ENCODE peak calls at places on chromosomes 11 and 22, in eight cellular contexts. T, K, B, A, S, N, U and I are unnamed samples.

GRCh38 chr22:27572267-27572666 is 229.3 kb downstream of the MN1 start:
- DNase-seq in N (no peak), S (no peak), K (no peak), B (no peak), T (no peak), U (no peak), A (no peak), I (no peak)

GRCh38 chr22:27447316-27447715 is 354.2 kb downstream of the MN1 start:
- DNase-seq in A (no peak), U (no peak), T (no peak), S (no peak), B (no peak), K (no peak), N (no peak), I (no peak)

GRCh38 chr22:49238181-49239141 is 589.2 kb downstream of the BRD1 start:
- DNase-seq in N (no peak), S (no peak), K (no peak), A (no peak), T (no peak), B (no peak), U (peak; percentile 32), I (peak; percentile 75)

GRCh38 chr11:64343740-64344133 is 3.7 kb downstream of the CCDC88B start:
- DNase-seq in U (no peak), K (peak; percentile 44), B (peak; percentile 79), N (no peak), T (no peak), S (no peak), A (peak; percentile 38), I (no peak)

GRCh38 chr11:129819237-129819636 is 3.6 kb downstream of the TMEM45B start:
- DNase-seq in B (no peak), U (no peak), T (no peak), A (no peak), K (no peak), S (no peak), N (no peak), I (no peak)

GRCh38 chr11:32333335-32333991 is 101.9 kb downstream of the WT1 start:
- DNase-seq in U (peak; percentile 66), N (no peak), B (peak; percentile 56), T (peak; percentile 72), A (peak; percentile 55), S (no peak), K (peak; percentile 63), I (no peak)

GRCh38 chr22:21984793-21985192 is 2.2 kb upstream of the TOP3B start:
- DNase-seq in T (no peak), U (no peak), B (no peak), N (peak; percentile 88), S (no peak), A (no peak), K (no peak), I (no peak)

GRCh38 chr11:126282742-126283591 is at the start of gene TIRAP:
- DNase-seq in N (peak; percentile 80), T (peak; percentile 86), U (peak; percentile 80), S (no peak), B (peak; percentile 90), A (peak; percentile 76), K (peak; percentile 73), I (no peak)

GRCh38 chr22:29032584-29032983 is 29.0 kb downstream of the C22orf31 start:
- DNase-seq in T (no peak), S (no peak), K (peak; percentile 34), A (no peak), U (no peak), B (no peak), N (no peak), I (no peak)

GRCh38 chr22:33518405-33518804 is 401.9 kb downstream of the LARGE1 start:
- DNase-seq in N (no peak), K (no peak), T (no peak), S (no peak), A (no peak), U (no peak), B (no peak), I (no peak)

GRCh38 chr22:22200569-22201184 is 43.9 kb upstream of the VPREB1 start:
- DNase-seq in B (no peak), K (no peak), N (no peak), A (no peak), U (no peak), T (no peak), S (no peak), I (no peak)

GRCh38 chr11:109894242-109894641 is 198.9 kb upstream of the ZC3H12C start:
- DNase-seq in B (no peak), T (no peak), U (no peak), A (no peak), S (no peak), K (no peak), N (no peak), I (no peak)

GRCh38 chr22:32801001-32801435 is 487 bp upstream of the TIMP3 start:
- DNase-seq in A (no peak), K (no peak), B (no peak), T (no peak), S (no peak), U (no peak), N (no peak), I (no peak)

GRCh38 chr22:29309332-29310064 is 3.0 kb downstream of the GAS2L1 start:
- DNase-seq in S (no peak), K (peak; percentile 80), T (peak; percentile 71), A (peak; percentile 50), B (peak; percentile 66), U (peak; percentile 69), N (peak; percentile 28), I (no peak)

GRCh38 chr11:11571893-11572292 is 49.9 kb downstream of the GALNT18 start:
- DNase-seq in U (no peak), N (no peak), K (no peak), T (no peak), S (no peak), A (no peak), B (no peak), I (no peak)

GRCh38 chr11:11568651-11569229 is 53.1 kb downstream of the GALNT18 start:
- DNase-seq in K (no peak), S (peak; percentile 40), N (no peak), T (peak; percentile 18), A (no peak), U (no peak), B (no peak), I (no peak)

GRCh38 chr11:11570823-11571222 is 51.0 kb downstream of the GALNT18 start:
- DNase-seq in U (no peak), T (no peak), A (no peak), B (no peak), K (no peak), S (no peak), N (no peak), I (no peak)

GRCh38 chr11:11567862-11568650 is 53.7 kb downstream of the GALNT18 start:
- DNase-seq in A (peak; percentile 29), T (peak; percentile 88), B (no peak), K (no peak), S (peak; percentile 25), N (no peak), U (no peak), I (no peak)

GRCh38 chr11:11569936-11570491 is 51.8 kb downstream of the GALNT18 start:
- DNase-seq in S (no peak), K (peak; percentile 48), N (no peak), T (peak; percentile 81), A (peak; percentile 33), B (no peak), U (peak; percentile 71), I (no peak)
- TF ChIP-seq EP300 in S (no peak), K (no peak), N (no peak), T (no peak), A (no peak), B (no peak), U (no peak), I (no peak)

DNA sequence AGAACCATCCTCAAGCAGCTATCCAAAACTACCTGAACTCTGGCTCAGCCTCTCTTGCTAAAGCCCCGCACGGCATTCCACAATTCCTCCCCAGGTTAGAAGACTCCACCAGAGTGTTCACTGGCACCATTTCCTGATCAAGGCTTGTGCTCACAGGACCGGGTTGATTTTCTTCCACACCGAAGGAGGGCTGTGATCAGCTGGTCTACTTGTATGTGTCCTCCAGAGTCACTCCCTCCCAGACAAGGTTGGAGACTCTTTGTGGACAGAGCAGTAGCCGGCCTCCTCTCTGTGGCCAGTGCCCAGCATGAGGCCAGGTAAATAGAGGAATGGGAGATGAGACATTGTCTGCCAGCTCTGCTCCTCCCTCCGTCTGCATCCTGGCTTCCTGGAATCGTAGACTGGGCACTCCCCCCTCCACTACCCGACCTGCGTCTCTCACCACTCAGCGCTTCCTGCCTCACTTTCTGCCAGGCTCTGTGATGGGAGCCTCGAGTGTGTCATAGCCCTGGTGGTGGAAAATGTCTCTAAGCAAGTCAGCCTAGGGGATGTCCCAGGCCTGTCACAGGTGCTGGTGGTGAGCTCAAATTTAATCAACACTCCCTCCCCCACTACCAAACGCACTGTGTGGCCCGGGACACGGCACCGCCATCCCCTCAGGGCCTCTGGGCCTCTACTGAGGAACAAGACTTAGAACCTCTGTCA is 12.5 kb upstream of the TMPRSS6 start:
- DNase-seq in A (peak; percentile 53), K (peak; percentile 32), U (no peak), B (peak; percentile 48), T (no peak), S (peak; percentile 73), N (no peak), I (no peak)
- TF ChIP-seq POLR2AphosphoS5 in A (no peak), K (no peak), U (no peak), B (no peak), T (no peak), S (peak; percentile 27), N (no peak), I (no peak)

DNA sequence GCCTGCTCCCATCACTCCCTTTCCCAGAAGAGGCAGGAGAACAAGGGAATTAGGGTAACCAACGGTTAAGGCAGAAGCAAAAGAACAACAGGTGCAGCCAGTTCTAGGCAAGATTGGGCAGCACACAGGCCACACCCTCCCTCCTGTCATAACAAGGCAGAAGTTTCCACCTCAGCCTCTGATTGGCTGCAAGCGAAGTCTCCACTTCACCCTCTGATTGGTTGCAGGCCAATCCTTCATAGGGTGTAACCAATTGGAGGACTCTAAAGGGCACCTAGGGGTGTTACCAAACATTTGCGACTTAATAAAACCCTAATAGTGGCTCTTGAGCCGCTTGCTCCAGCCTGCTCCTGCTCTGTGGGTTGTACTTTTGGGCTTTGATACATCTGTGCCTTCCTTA is 153.8 kb downstream of the CACNA1I start:
- DNase-seq in T (no peak), U (no peak), S (no peak), A (no peak), K (no peak), N (peak; percentile 47), B (no peak), I (no peak)
- TF ChIP-seq EP300 in T (no peak), U (no peak), S (no peak), A (no peak), K (no peak), N (no peak), B (no peak), I (no peak)

DNA sequence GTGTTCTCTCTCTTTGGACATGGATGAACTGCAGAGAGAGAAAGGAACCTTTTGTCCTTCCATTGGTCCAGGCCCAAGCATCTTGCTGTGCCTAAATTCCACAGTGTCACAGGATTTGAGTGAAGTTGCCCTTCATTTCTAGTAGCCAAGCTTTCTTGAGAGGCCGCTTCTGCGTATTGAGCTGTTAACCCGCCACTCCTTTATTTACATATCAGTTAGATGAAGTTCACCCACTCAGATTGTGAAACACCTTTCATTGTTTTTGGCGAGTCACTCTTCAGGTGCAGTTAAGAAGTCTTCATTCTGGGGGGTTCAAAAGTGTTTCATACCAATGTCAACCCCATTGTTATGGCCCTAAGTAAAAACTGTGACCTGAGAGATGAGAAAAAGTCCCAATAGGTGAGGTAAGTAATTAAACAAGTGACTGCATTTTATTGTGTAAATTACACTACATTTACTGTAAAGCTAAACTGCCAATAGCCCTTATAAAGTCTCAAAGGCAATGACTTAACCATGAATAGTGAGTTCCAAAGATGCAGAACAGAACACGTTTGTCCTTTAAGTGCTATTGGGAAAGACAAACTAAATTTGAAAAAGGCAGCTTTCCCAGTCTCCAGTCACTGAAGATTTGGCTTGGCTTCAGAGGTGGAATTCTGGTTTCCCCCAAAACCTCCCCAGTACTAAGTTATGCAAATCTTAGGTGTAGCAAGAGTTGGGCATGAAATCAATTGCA is 61.0 kb downstream of the APIP start:
- DNase-seq in K (peak; percentile 37), T (no peak), N (no peak), B (no peak), U (no peak), S (no peak), A (peak; percentile 44), I (no peak)
- TF ChIP-seq POLR2AphosphoS5 in K (no peak), T (no peak), N (no peak), B (no peak), U (no peak), S (no peak), A (peak; percentile 57), I (no peak)